ENCODE peak calls at places on chromosomes 13 and 19, in ten cellular contexts. O is GM20000, G is GM10248, B is mesothelial cell of epicardium, I is cardiac fibroblast, T is AG09319, P is fibroblast of mammary gland, K is neural crest cell, L is dorsolateral prefrontal cortex, F is fibroblast of lung. C is an unnamed sample.

GRCh38 chr19:16678498-16678897 is 17.6 kb downstream of the TMEM38A start:
- DNase-seq in G (no peak), I (no peak), O (no peak), F (no peak), B (no peak), P (no peak), L (no peak), T (no peak), K (no peak), C (no peak)

GRCh38 chr19:56972291-56972914 is 131.9 kb upstream of the PEG3 start:
- DNase-seq in K (no peak), O (no peak), P (no peak), L (no peak), F (no peak), I (no peak), T (no peak), B (no peak), G (no peak), C (no peak)

GRCh38 chr19:38263696-38264485 is 482 bp upstream of the SPINT2 start:
- DNase-seq in O (peak; percentile 85), B (peak; percentile 88), I (peak; percentile 70), F (peak; percentile 69), K (no peak), L (no peak), P (no peak), T (no peak), G (peak; percentile 80), C (peak; percentile 63)

GRCh38 chr19:38203197-38203596 is 20.8 kb downstream of the DPF1 start:
- DNase-seq in B (no peak), K (no peak), G (no peak), T (no peak), P (no peak), F (no peak), I (no peak), O (no peak), L (no peak), C (no peak)

GRCh38 chr13:99702687-99703319 is 201.5 kb downstream of the TM9SF2 start:
- DNase-seq in F (no peak), O (no peak), G (no peak), L (no peak), K (no peak), P (no peak), I (no peak), T (no peak), B (no peak), C (no peak)

GRCh38 chr19:55528030-55528801 is 8.7 kb downstream of the SBK2 start:
- DNase-seq in F (no peak), B (no peak), G (no peak), L (no peak), O (no peak), K (no peak), I (no peak), P (no peak), T (no peak), C (no peak)

GRCh38 chr19:35557539-35558399 is 5.7 kb downstream of the ATP4A start:
- DNase-seq in B (peak; percentile 70), F (peak; percentile 37), I (peak; percentile 63), P (peak; percentile 41), T (no peak), L (no peak), G (peak; percentile 72), K (peak; percentile 84), O (peak; percentile 72), C (peak; percentile 51)

GRCh38 chr13:108005231-108005630 is 210.1 kb downstream of the LIG4 start:
- DNase-seq in G (no peak), B (no peak), P (no peak), O (no peak), L (no peak), I (no peak), T (no peak), F (no peak), K (no peak), C (no peak)

GRCh38 chr19:13094771-13095392 is 7.8 kb downstream of the LYL1 start:
- DNase-seq in F (no peak), K (no peak), P (no peak), I (no peak), B (no peak), L (no peak), T (no peak), O (peak; percentile 76), G (peak; percentile 67), C (no peak)

DNA sequence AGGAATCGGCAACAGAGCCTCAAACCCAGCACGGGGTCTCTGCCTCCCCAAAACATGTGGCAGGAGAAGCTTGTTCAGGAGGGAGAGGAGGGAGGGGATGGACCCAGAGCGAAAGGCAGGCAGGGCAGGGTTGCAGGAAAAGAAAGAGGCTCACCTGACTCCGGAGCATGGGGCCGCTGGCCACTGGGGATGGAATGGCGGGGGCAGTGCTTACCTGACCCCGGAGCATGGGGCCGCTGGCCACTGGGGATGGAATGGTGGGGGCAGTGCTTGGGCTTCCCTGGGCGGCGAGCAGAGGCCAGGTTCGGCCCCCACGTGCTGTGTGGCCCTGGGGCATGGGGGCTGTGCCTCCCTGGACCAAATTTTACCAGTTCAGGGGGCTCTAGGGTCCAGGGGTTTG is 13.3 kb upstream of the CELF5 start:
- DNase-seq in K (no peak), F (no peak), B (no peak), P (no peak), G (no peak), O (no peak), T (no peak), L (no peak), I (no peak), C (no peak)
- TF ChIP-seq CTCF in K (no peak), F (no peak), B (no peak), P (no peak), G (no peak), O (no peak), T (no peak), L (no peak), I (no peak), C (no peak)

DNA sequence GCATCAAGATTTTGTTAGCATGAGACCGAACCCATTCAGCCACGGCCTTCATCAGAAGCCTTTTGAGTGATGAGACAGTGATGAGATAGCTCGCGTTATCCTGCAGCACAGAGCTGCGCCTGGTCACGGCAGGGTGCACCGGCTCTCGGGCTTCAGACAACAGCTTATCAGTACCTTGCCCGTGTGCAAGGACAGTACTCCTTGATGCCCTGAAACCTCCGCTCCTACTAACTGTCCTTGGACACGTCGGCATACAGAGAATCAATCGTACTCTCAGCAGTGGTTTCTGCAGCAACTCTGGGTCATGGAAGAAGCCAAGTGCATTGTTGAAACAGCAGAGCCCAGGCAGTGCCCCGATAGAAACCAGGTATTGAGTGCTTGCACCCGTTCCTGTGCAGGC is 40.7 kb downstream of the IRS2 start:
- DNase-seq in P (no peak), O (no peak), G (no peak), T (no peak), I (no peak), B (no peak), F (no peak), K (no peak), L (no peak), C (no peak)
- TF ChIP-seq CTCF in P (no peak), O (no peak), G (no peak), T (no peak), I (no peak), B (no peak), F (no peak), K (no peak), L (no peak), C (no peak)

DNA sequence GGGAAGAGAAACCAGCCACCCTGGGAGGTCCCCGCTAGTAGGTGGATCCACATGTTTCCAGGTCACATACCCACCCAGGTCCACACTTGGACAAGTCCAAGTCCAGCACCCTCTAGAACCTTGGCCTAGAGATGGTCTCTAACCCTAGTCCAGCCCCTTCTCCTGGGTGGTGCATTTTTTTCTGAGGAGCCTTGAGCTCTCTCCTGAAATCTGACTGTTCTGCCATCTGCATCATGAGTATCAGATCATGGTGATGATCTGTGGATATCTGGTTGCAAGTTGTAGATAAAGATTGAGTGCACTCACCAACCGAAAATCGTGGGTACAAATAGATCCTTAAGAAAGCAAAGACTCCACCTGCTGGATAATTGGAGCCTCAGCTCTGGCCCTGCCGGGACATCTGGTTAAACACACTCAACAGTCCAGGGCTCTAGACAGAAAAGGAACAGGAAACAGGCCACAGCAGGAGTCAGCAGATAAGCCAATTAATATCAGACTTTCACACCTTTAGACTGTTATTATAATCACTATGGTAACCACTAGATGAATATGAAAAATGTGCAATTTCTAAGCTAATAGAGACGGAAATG is 41.1 kb downstream of the GPR12 start:
- DNase-seq in K (no peak), L (no peak), I (no peak), G (no peak), F (no peak), T (no peak), P (no peak), B (no peak), O (no peak), C (no peak)
- TF ChIP-seq CTCF in K (peak; percentile 12), L (no peak), I (peak; percentile 27), G (no peak), F (peak; percentile 15), T (no peak), P (peak; percentile 14), B (no peak), O (no peak), C (peak; percentile 44)

DNA sequence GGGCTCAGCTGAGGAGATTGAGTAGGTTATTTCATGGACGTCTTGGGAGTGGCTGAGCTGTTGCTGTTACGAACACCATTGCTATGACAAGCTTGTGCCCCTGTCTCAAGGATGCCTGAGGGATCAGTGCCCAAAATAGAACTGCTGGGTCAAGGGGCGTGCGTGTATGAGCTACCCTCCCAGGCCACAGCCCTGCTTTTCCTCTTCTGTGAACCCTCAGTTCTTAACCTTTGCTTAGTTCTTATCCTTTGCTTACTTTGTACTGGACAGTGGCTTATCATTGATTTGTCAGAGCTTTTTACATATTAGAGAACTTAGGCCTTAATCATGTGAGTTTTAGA is 9.0 kb downstream of the ARHGAP45 start:
- DNase-seq in I (no peak), L (no peak), B (no peak), O (no peak), T (no peak), P (no peak), F (no peak), G (no peak), K (no peak), C (no peak)
- TF ChIP-seq CTCF in I (no peak), L (no peak), B (no peak), O (no peak), T (no peak), P (no peak), F (no peak), G (no peak), K (no peak), C (no peak)

GRCh38 chr13:76886292-76887061 is at the start of gene KCTD12:
- DNase-seq in L (peak; percentile 68), T (peak; percentile 73), K (peak; percentile 66), B (peak; percentile 75), P (peak; percentile 78), O (peak; percentile 88), I (peak; percentile 94), F (peak; percentile 85), G (peak; percentile 83), C (peak; percentile 69)
- TF ChIP-seq CTCF in L (peak; percentile 24), T (peak; percentile 14), K (peak; percentile 44), B (no peak), P (no peak), O (peak; percentile 53), I (peak; percentile 8), F (peak; percentile 40), G (peak; percentile 60), C (peak; percentile 22)